ENCODE peak calls at places on chromosome 5, in seven cellular contexts. U is MM.1S, I is GM23248, S is HCT116, C is SK-N-SH, Q is neural progenitor cell, Y is PC-9. P is an unnamed sample.

GRCh38 chr5:143908959-143909358 is 97.0 kb downstream of the HMHB1 start:
- DNase-seq in Y (no peak), S (no peak), C (no peak), I (no peak), Q (no peak), U (no peak), P (no peak)

GRCh38 chr5:151115272-151115905 is 34.6 kb upstream of the TNIP1 start:
- DNase-seq in Y (peak; percentile 76), C (peak; percentile 83), S (peak; percentile 32), Q (peak; percentile 74), U (peak; percentile 34), I (peak; percentile 75), P (no peak)

GRCh38 chr5:143101740-143102386 is 301.6 kb downstream of the NR3C1 start:
- DNase-seq in S (no peak), U (no peak), Y (no peak), C (peak; percentile 34), I (peak; percentile 29), Q (no peak), P (no peak)

GRCh38 chr5:126516133-126516532 is 78.9 kb downstream of the ALDH7A1 start:
- DNase-seq in Q (no peak), I (peak; percentile 68), U (no peak), S (no peak), C (peak; percentile 66), Y (no peak), P (peak; percentile 59)

GRCh38 chr5:44729536-44729935 is 79.2 kb upstream of the MRPS30 start:
- DNase-seq in I (no peak), Y (no peak), U (no peak), C (no peak), S (no peak), Q (no peak), P (no peak)

GRCh38 chr5:98770911-98771322 is 2.5 kb upstream of the RGMB start:
- DNase-seq in Y (peak; percentile 4), S (no peak), U (no peak), I (no peak), C (peak; percentile 20), Q (no peak), P (no peak)

GRCh38 chr5:133456933-133457402 is 155.4 kb downstream of the FSTL4 start:
- DNase-seq in Y (no peak), C (no peak), I (peak; percentile 35), U (no peak), S (no peak), Q (no peak), P (no peak)

GRCh38 chr5:55603947-55604346 is 69.2 kb upstream of the PLPP1 start:
- DNase-seq in I (peak; percentile 77), Y (no peak), Q (no peak), C (no peak), S (no peak), U (peak; percentile 62), P (peak; percentile 75)

GRCh38 chr5:163943546-163943945 is 438.1 kb downstream of the MAT2B start:
- DNase-seq in I (peak; percentile 0), Y (no peak), S (no peak), U (peak; percentile 30), C (no peak), Q (no peak), P (peak; percentile 31)
- H2AFZ ChIP-seq in I (no peak overlapping the region), Y (no peak overlapping the region), S (no peak overlapping the region), U (no peak overlapping the region), C (no peak overlapping the region), Q (no peak overlapping the region), P (no peak overlapping the region)

GRCh38 chr5:33842456-33842855 is 49.3 kb downstream of the ADAMTS12 start:
- DNase-seq in I (no peak), C (no peak), Q (no peak), Y (no peak), U (no peak), S (no peak), P (no peak)

GRCh38 chr5:33843579-33843978 is 48.2 kb downstream of the ADAMTS12 start:
- DNase-seq in U (no peak), I (peak; percentile 80), Q (no peak), S (no peak), C (no peak), Y (no peak), P (peak; percentile 58)

GRCh38 chr5:33840927-33841547 is 50.8 kb downstream of the ADAMTS12 start:
- DNase-seq in Q (no peak), U (no peak), C (no peak), I (no peak), S (no peak), Y (no peak), P (no peak)

GRCh38 chr5:33837301-33837700 is 54.5 kb downstream of the ADAMTS12 start:
- DNase-seq in I (no peak), U (no peak), C (no peak), S (no peak), Q (no peak), Y (no peak), P (no peak)

DNA sequence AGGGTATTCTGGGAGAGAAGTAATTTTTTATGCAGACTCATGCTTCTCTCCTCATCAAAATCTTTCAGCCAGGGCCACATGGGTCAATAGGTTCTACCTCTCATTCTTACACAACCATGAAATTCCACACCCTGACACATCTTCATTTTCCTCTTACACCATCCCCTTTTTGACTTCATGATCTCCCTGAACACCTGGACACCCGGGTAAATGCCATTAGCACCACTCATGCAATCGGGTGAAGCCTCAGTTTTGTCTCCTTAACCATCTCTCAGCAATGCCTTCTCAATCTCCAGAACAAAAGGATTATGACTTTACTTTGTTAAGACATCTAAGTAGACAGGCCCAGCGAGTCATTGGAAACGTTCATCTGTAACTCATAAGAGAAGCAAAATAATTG is 50.0 kb downstream of the ADAMTS12 start:
- DNase-seq in I (peak; percentile 41), Y (peak; percentile 39), C (no peak), Q (no peak), S (no peak), U (no peak), P (peak; percentile 25)
- H3K79me2 ChIP-seq in I (peaks cover 3% of the 10 kb centered on the region), Y (peaks cover 94% of the 10 kb centered on the region), C (no peaks in the 10 kb centered on the region), Q (peaks cover 10% of the 10 kb centered on the region), S (no peaks in the 10 kb centered on the region), U (no peaks in the 10 kb centered on the region), P (peaks cover 5% of the 10 kb centered on the region)

GRCh38 chr5:77204967-77205366 is 5.5 kb upstream of the PDE8B start:
- DNase-seq in I (no peak), C (no peak), Q (no peak), Y (no peak), S (no peak), U (no peak), P (no peak)
- H3K4me2 ChIP-seq in I (no peak overlapping the region), C (no peak overlapping the region), Q (no peak overlapping the region), Y (no peak overlapping the region), S (no peak overlapping the region), U (no peak overlapping the region), P (no peak overlapping the region)

DNA sequence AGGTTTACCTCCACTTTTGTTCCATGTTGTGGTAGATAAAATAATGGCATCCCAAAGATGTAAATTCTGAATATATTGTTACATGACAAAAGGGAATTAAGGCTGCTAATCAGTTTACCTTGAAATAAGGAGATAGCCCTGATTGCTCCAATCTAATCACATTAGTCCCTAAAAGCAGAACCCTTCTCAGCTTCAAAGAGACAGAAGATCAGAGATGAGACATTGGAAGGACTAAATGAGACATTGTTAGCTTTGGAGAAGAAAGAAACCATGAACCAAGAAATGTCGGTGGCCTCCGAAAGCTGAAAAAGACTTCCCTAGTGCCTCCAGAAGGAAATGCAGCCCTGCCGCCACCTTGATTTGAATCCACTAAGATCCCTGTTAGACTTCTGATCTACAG is 82.8 kb upstream of the PARP8 start:
- DNase-seq in Q (no peak), U (no peak), S (no peak), Y (no peak), I (no peak), C (no peak), P (no peak)
- H2AFZ ChIP-seq in Q (no peak overlapping the region), U (no peak overlapping the region), S (no peak overlapping the region), Y (no peak overlapping the region), I (no peak overlapping the region), C (no peak overlapping the region), P (no peak overlapping the region)

GRCh38 chr5:451587-452458 is 8.8 kb downstream of the EXOC3 start:
- DNase-seq in U (no peak), Q (no peak), C (no peak), S (no peak), Y (no peak), I (no peak), P (no peak)
- H3K79me2 ChIP-seq in U (peaks cover 66% of the 10 kb centered on the region), Q (no peaks in the 10 kb centered on the region), C (peaks cover 45% of the 10 kb centered on the region), S (peaks cover 73% of the 10 kb centered on the region), Y (peaks cover 45% of the 10 kb centered on the region), I (peaks cover 92% of the 10 kb centered on the region), P (peaks cover 18% of the 10 kb centered on the region)

GRCh38 chr5:109035470-109035869 is 287.8 kb downstream of the FER start:
- DNase-seq in S (no peak), Y (no peak), U (no peak), Q (no peak), C (no peak), I (peak; percentile 35), P (peak; percentile 22)
- H3K4me2 ChIP-seq in S (no peak overlapping the region), Y (no peak overlapping the region), U (no peak overlapping the region), Q (no peak overlapping the region), C (no peak overlapping the region), I (peak overlapping the region; percentile 16), P (peak overlapping the region; percentile 58)

DNA sequence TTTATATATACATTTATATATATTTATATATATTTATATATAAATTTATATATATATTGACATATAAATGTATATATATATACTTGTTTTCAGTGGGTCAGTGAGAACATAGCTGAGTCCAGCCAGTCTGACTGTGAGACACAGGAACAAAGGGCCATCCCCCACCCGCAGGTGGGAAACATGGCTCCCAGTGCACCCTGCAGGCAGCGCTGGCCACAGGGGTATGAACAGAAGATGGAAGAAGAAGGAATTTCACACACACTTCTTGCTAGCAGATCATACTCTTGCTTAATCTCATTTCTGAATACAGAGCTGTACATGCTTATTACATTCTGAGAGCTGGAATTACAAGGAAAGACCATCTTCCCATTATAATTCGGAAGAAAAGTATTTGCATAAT is 595.4 kb downstream of the IRX1 start:
- DNase-seq in S (no peak), Y (no peak), Q (no peak), C (no peak), I (no peak), U (no peak), P (no peak)
- H2AFZ ChIP-seq in S (no peak overlapping the region), Y (no peak overlapping the region), Q (no peak overlapping the region), C (no peak overlapping the region), I (no peak overlapping the region), U (no peak overlapping the region), P (no peak overlapping the region)

GRCh38 chr5:157267025-157267424 is 1.1 kb downstream of the CYFIP2 start:
- DNase-seq in C (no peak), Y (no peak), Q (no peak), I (no peak), S (no peak), U (no peak), P (no peak)

GRCh38 chr5:157269763-157270272 is 3.9 kb downstream of the CYFIP2 start:
- DNase-seq in C (no peak), S (no peak), Y (no peak), U (no peak), I (no peak), Q (no peak), P (no peak)

GRCh38 chr5:157267766-157268480 is 2.0 kb downstream of the CYFIP2 start:
- DNase-seq in I (no peak), S (no peak), Q (no peak), U (no peak), C (no peak), Y (no peak), P (no peak)

GRCh38 chr5:157271740-157272271 is 5.9 kb downstream of the CYFIP2 start:
- DNase-seq in Q (no peak), C (no peak), I (no peak), U (peak; percentile 98), Y (no peak), S (no peak), P (no peak)

GRCh38 chr5:157269165-157269671 is 3.3 kb downstream of the CYFIP2 start:
- DNase-seq in S (no peak), I (no peak), Q (no peak), Y (no peak), C (no peak), U (no peak), P (peak; percentile 15)
- H3K79me2 ChIP-seq in S (no peaks in the 10 kb centered on the region), I (no peaks in the 10 kb centered on the region), Q (peaks cover 77% of the 10 kb centered on the region), Y (no peaks in the 10 kb centered on the region), C (no peaks in the 10 kb centered on the region), U (peaks cover 71% of the 10 kb centered on the region), P (no peaks in the 10 kb centered on the region)

P was measured in fibroblast of lung.